ENCODE peak calls at places on chromosomes 6 and 20, in nine cellular contexts. J is GM23338, N is breast epithelium, P is neural progenitor cell, D is mammary epithelial cell, C is dorsolateral prefrontal cortex, K is foreskin keratinocyte, G is H1, X is tibial artery. E is an unnamed sample.
A peak's percentile ranks its signal among the peaks of the same experiment; 100 is the strongest.

GRCh38 chr6:16471898-16472297 is 233.5 kb downstream of the GMPR start:
- DNase-seq in G (no peak), D (no peak), N (no peak), X (no peak), J (no peak), C (no peak), P (no peak), K (no peak), E (no peak)

GRCh38 chr6:5956939-5957338 is 49.8 kb downstream of the NRN1 start:
- DNase-seq in J (peak; percentile 67), N (no peak), X (no peak), G (no peak), K (no peak), P (no peak), D (no peak), C (no peak), E (no peak)

GRCh38 chr6:168037856-168038255 is 40.4 kb downstream of the KIF25 start:
- DNase-seq in P (no peak), N (no peak), K (no peak), X (no peak), C (no peak), D (peak; percentile 10), J (no peak), G (no peak), E (no peak)

GRCh38 chr20:59064214-59064722 is 21.7 kb upstream of the PRELID3B start:
- DNase-seq in K (peak; percentile 39), C (no peak), P (no peak), G (no peak), X (no peak), J (no peak), D (peak; percentile 26), N (no peak), E (no peak)

GRCh38 chr6:32932132-32932868 is 8.5 kb downstream of the HLA-DMB start:
- DNase-seq in D (no peak), P (no peak), X (no peak), K (peak; percentile 20), C (no peak), G (no peak), N (no peak), J (no peak), E (no peak)

GRCh38 chr6:148874698-148875293 is 128.0 kb downstream of the UST start:
- DNase-seq in C (no peak), X (no peak), K (peak; percentile 80), D (peak; percentile 82), G (no peak), N (no peak), P (peak; percentile 75), J (no peak), E (peak; percentile 47)

GRCh38 chr6:119880840-119881239 is 531.3 kb upstream of the MAN1A1 start:
- DNase-seq in J (no peak), X (no peak), D (peak; percentile 39), G (no peak), K (peak; percentile 60), P (no peak), N (no peak), C (no peak), E (no peak)

GRCh38 chr6:89148016-89148750 is 2.3 kb downstream of the PM20D2 start:
- DNase-seq in C (no peak), D (no peak), N (no peak), J (no peak), P (no peak), K (no peak), G (no peak), X (no peak), E (no peak)

GRCh38 chr6:136719280-136720044 is 72.8 kb downstream of the MAP3K5 start:
- DNase-seq in C (no peak), K (peak; percentile 31), X (no peak), N (no peak), G (no peak), D (no peak), P (peak; percentile 5), J (no peak), E (no peak)

GRCh38 chr6:79034865-79035264 is 43.2 kb downstream of the PHIP start:
- DNase-seq in P (no peak), D (peak; percentile 51), K (peak; percentile 35), N (no peak), J (no peak), G (no peak), C (no peak), X (no peak), E (no peak)

GRCh38 chr6:125025164-125025854 is 63.1 kb downstream of the RNF217 start:
- DNase-seq in D (no peak), G (no peak), N (no peak), X (no peak), C (no peak), J (no peak), P (no peak), K (no peak), E (no peak)

GRCh38 chr20:38893056-38893455 is 33.2 kb upstream of the FAM83D start:
- DNase-seq in G (no peak), P (peak; percentile 21), K (no peak), D (no peak), X (no peak), C (no peak), J (no peak), N (no peak), E (no peak)

GRCh38 chr6:20241102-20241501 is 28.8 kb upstream of the MBOAT1 start:
- DNase-seq in X (no peak), D (no peak), J (no peak), G (no peak), P (no peak), K (no peak), C (no peak), N (no peak), E (no peak)

GRCh38 chr6:20237677-20238460 is 25.6 kb upstream of the MBOAT1 start:
- DNase-seq in G (no peak), P (no peak), D (no peak), N (no peak), K (no peak), C (no peak), J (peak; percentile 16), X (no peak), E (no peak)

GRCh38 chr6:20236899-20237600 is 24.8 kb upstream of the MBOAT1 start:
- DNase-seq in C (no peak), X (no peak), J (no peak), K (peak; percentile 48), N (no peak), D (no peak), G (no peak), P (no peak), E (peak; percentile 41)

GRCh38 chr6:20236344-20236743 is 24.1 kb upstream of the MBOAT1 start:
- DNase-seq in X (no peak), G (no peak), N (no peak), K (no peak), D (no peak), C (no peak), J (no peak), P (no peak), E (no peak)

DNA sequence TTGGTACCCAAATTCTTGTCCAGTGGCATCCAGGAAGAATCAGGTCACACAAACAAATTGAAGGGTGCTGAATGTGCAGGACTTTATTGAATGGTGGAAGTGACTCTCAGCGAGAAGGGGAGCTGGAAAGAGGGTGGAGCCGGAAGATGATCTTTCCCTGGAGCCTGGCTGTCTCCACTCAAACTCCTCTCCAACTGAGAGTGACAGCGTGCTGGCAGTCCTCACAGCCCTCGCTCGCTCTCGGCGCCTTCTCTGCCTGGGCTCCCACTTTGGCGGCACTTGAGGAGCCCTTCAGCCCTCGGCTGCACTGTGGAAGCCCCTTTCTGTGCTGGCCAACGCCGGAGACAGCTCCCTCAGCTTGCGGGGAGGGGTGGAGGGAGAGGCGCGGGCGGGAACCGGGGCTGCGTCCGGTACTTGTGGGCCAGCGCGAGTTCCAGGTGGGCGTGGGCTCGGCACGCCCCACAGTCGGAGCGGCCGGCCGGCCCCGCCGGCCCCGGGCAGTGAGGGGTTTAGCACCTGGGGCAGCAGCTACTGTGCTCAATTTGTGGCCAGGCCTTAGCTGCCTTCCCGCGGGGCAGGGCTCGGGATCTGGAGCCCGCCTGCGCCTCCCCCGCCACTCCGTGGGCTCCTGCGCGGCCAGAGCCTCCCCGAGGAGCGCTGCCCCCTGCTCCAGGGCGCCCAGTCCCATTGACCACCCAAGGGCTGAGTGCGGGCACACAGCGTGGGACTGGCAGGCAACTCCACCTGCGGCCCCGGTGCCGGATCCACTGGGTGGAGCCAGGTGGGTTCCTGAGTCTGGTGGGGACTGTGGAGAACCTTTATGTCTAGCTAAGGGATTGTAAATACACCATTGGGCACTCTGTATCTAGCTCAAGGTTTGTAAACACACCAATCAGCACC is 26.7 kb upstream of the MBOAT1 start:
- DNase-seq in N (no peak), G (no peak), X (no peak), C (no peak), D (no peak), K (no peak), J (peak; percentile 24), P (no peak), E (no peak)
- TF ChIP-seq CTCF in N (no peak), G (no peak), X (no peak), C (no peak), D (no peak), K (no peak), J (no peak), P (no peak), E (no peak)

DNA sequence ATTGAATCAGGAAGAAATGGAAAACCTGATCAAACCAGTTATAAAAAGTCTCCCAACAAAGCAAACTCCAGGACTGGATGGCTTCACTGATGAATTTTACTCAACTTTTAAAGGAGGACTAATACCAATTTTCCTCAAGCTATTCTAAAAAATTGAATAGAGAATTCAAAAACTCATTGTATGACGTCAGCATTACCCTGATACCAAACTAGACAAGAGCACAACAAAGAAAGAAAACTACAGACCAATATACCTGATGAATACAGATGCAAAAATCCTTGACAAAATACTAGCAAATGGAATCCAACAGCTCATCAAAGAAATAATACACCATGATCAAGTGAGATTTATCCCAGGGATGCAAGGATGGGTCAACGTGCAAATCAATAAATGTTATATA is 172.9 kb downstream of the FNDC1 start:
- DNase-seq in N (no peak), K (no peak), C (no peak), G (no peak), X (no peak), J (no peak), P (no peak), D (no peak), E (no peak)
- H3K27ac ChIP-seq in N (no peak overlapping the region), K (no peak overlapping the region), C (no peak overlapping the region), G (no peak overlapping the region), X (no peak overlapping the region), J (no peak overlapping the region), P (no peak overlapping the region), D (no peak overlapping the region), E (no peak overlapping the region)

GRCh38 chr20:48639899-48640298 is 187.9 kb downstream of the PREX1 start:
- DNase-seq in G (no peak), C (no peak), J (no peak), X (no peak), D (no peak), K (no peak), N (no peak), P (no peak), E (no peak)
- TF ChIP-seq CTCF in G (no peak), C (no peak), J (no peak), X (no peak), D (no peak), K (no peak), N (no peak), P (no peak), E (no peak)

GRCh38 chr20:46683068-46683477 is 6.2 kb downstream of the TP53RK start:
- DNase-seq in C (no peak), J (no peak), X (no peak), P (no peak), G (no peak), D (no peak), N (no peak), K (no peak), E (no peak)
- H3K27ac ChIP-seq in C (no peak overlapping the region), J (peak overlapping the region; percentile 37), X (no peak overlapping the region), P (no peak overlapping the region), G (no peak overlapping the region), D (no peak overlapping the region), N (no peak overlapping the region), K (no peak overlapping the region), E (peak overlapping the region; percentile 81)

E was measured in RWPE1.